ENCODE peak calls at places on chromosomes 6 and 20, in four cellular contexts. A is psoas muscle, K is stomach, S is A549. D is an unnamed sample.

GRCh38 chr20:63009988-63010769 is 3.4 kb upstream of the BHLHE23 start:
- DNase-seq in K (peak), A (no peak), S (no peak), D (peak)

GRCh38 chr6:72699142-72699541 is 77.3 kb downstream of the KCNQ5 start:
- DNase-seq in S (no peak), K (no peak), A (no peak), D (no peak)

GRCh38 chr6:142985286-142985685 is 40.3 kb upstream of the HIVEP2 start:
- DNase-seq in A (no peak), S (no peak), K (no peak), D (no peak)

GRCh38 chr20:41173161-41173721 is 35.9 kb downstream of the PLCG1 start:
- DNase-seq in S (peak), K (peak), A (peak), D (no peak)

GRCh38 chr6:4164456-4164855 is 29.1 kb upstream of the ECI2 start:
- DNase-seq in K (no peak), A (no peak), S (no peak), D (no peak)

GRCh38 chr6:3389390-3390167 is 67.3 kb downstream of the SLC22A23 start:
- DNase-seq in A (peak), K (no peak), S (no peak), D (no peak)

GRCh38 chr6:11921017-11921438 is 91.1 kb upstream of the HIVEP1 start:
- DNase-seq in A (peak), K (peak), S (peak), D (no peak)

GRCh38 chr20:37528442-37529213 is 952 bp upstream of the BLCAP start:
- DNase-seq in S (no peak), A (no peak), K (no peak), D (no peak)

GRCh38 chr20:49283703-49284625 is 6.1 kb upstream of the ZNFX1 start:
- DNase-seq in K (no peak), S (no peak), A (no peak), D (no peak)
- H3K4me3 ChIP-seq in K (no peak), S (peak), A (no peak), D (no peak)

DNA sequence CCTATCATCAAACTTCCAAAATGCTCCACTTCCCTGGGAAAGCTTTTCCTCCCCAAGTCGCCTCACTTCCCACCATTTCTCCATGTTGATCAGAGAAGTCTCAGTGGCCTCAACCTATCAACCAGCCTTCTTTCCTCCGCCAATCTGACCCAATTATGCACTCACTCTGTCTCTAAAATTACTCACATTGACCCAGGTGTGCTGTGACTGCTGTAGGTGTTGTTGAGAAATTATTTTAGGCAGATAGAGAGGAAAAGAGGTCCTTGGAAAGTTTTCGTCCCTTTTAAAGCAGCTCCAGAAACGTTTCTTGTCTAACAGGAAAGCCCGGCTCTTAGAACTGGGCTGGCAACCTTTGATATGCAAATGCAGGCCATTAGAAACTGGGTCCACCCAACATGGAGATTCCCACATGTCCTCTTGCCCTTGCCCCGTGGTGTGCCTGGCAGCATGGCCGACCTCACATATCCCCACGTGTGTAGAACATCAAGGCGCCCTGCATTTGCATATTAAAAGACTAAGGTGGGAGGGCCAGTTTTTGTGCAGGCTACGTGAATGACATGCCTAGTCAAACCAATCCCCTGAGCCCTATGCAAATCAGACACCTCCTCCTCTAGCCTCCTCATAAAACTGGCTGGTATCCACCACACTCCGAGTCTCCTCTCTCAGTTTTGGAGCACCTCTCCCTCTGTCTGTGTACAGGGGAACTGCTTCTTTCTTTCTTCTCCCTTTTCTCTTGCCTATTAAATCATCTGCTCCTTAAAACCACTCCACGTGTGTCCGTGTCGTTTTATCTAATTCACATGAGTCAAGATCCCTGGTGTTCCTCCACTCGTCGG is 12.9 kb downstream of the IPCEF1 start:
- DNase-seq in A (no peak), K (peak), S (peak), D (peak)
- H3K4me3 ChIP-seq in A (no peak), K (no peak), S (no peak), D (no peak)

GRCh38 chr6:110545081-110545872 is 68.9 kb upstream of the SLC22A16 start:
- DNase-seq in A (no peak), K (no peak), S (no peak), D (no peak)
- H3K4me3 ChIP-seq in A (no peak), K (no peak), S (no peak), D (no peak)

DNA sequence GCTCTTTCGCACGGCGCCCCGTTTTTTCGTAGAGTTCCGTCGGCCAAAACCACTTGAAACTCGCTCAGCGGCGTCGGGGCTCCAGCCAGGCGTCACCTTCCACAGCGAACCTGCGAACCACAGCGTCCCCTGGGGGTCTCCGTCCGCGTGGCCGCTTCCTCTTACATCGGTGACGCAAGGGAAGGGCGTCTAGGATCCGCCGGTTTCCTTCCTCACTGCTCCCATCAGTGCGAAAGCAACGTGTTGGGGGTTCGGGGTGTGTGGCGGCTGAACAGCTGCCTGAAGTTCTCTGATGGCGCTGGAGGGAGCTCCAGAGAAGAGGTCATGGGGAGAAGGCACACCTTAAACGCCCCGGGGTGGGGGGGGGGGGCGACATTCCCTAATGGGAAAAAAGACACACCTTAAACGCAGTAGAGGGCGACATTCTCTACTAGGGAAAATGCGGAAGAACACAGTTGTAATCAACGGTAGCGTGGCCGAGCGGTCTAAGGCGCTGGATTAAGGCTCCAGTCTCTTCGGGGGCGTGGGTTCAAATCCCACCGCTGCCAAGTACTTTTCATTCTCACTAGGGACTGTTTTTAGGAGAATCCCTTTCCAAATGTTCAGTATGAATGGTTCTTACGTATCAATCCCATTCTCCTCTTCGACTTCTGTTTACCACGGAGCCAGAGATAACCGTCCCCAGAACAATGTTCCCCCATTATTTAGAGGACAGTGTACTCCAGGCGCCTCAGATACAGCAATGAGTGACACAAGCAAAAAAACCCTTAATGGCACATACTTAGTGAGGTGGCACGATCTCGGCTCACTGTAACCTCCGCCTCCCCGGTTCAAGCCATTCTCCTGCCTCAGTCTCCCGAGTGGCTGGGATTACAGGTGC is 16.3 kb downstream of the ZNF311 start:
- DNase-seq in A (peak), S (peak), K (peak), D (no peak)
- H3K4me3 ChIP-seq in A (peak), S (no peak), K (peak), D (no peak)